ENCODE peak calls at places on chromosomes 3 and 15, in four cellular contexts. One of them, this sample, is unnamed.

GRCh38 chr3:139355502-139355901 is 11.7 kb downstream of the MRPS22 start:
- DNase-seq in cardiac muscle cell: peak
- DNase-seq in brain microvascular endothelial cell: no peak
- DNase-seq in cardiac fibroblast: peak
- DNase-seq in this sample: peak

GRCh38 chr3:177602601-177603136 is 405.4 kb upstream of the TBL1XR1 start:
- DNase-seq in cardiac muscle cell: peak
- DNase-seq in brain microvascular endothelial cell: no peak
- DNase-seq in cardiac fibroblast: peak
- DNase-seq in this sample: peak

GRCh38 chr3:125389282-125389681 is 14.2 kb upstream of the ZNF148 start:
- DNase-seq in cardiac muscle cell: no peak
- DNase-seq in brain microvascular endothelial cell: no peak
- DNase-seq in cardiac fibroblast: no peak
- DNase-seq in this sample: no peak

GRCh38 chr15:94670436-94671034 is 439.2 kb downstream of the MCTP2 start:
- DNase-seq in cardiac muscle cell: peak
- DNase-seq in brain microvascular endothelial cell: peak
- DNase-seq in cardiac fibroblast: peak
- DNase-seq in this sample: peak

GRCh38 chr3:179488213-179488612 is 36.9 kb upstream of the GNB4 start:
- DNase-seq in cardiac muscle cell: no peak
- DNase-seq in brain microvascular endothelial cell: no peak
- DNase-seq in cardiac fibroblast: no peak
- DNase-seq in this sample: no peak

GRCh38 chr3:108125550-108126071 is 34.8 kb upstream of the CD47 start:
- DNase-seq in cardiac muscle cell: no peak
- DNase-seq in brain microvascular endothelial cell: no peak
- DNase-seq in cardiac fibroblast: no peak
- DNase-seq in this sample: no peak

GRCh38 chr3:161266731-161267150 is 45.6 kb downstream of the NMD3 start:
- DNase-seq in cardiac muscle cell: peak
- DNase-seq in brain microvascular endothelial cell: peak
- DNase-seq in cardiac fibroblast: peak
- DNase-seq in this sample: peak

GRCh38 chr3:190055773-190056172 is 64.9 kb downstream of the P3H2 start:
- DNase-seq in cardiac muscle cell: no peak
- DNase-seq in brain microvascular endothelial cell: no peak
- DNase-seq in cardiac fibroblast: no peak
- DNase-seq in this sample: no peak

GRCh38 chr3:15300318-15301078 is 31.9 kb downstream of the SH3BP5 start:
- DNase-seq in cardiac muscle cell: peak
- DNase-seq in brain microvascular endothelial cell: no peak
- DNase-seq in cardiac fibroblast: peak
- DNase-seq in this sample: peak

GRCh38 chr15:80560601-80561025 is 134.5 kb upstream of the ABHD17C start:
- DNase-seq in cardiac muscle cell: peak
- DNase-seq in brain microvascular endothelial cell: peak
- DNase-seq in cardiac fibroblast: no peak
- DNase-seq in this sample: peak

GRCh38 chr15:80558631-80559319 is 136.3 kb upstream of the ABHD17C start:
- DNase-seq in cardiac muscle cell: no peak
- DNase-seq in brain microvascular endothelial cell: no peak
- DNase-seq in cardiac fibroblast: no peak
- DNase-seq in this sample: peak

GRCh38 chr15:80561500-80561899 is 133.6 kb upstream of the ABHD17C start:
- DNase-seq in cardiac muscle cell: peak
- DNase-seq in brain microvascular endothelial cell: no peak
- DNase-seq in cardiac fibroblast: peak
- DNase-seq in this sample: peak

GRCh38 chr15:80559320-80559693 is 135.8 kb upstream of the ABHD17C start:
- DNase-seq in cardiac muscle cell: no peak
- DNase-seq in brain microvascular endothelial cell: no peak
- DNase-seq in cardiac fibroblast: no peak
- DNase-seq in this sample: peak

DNA sequence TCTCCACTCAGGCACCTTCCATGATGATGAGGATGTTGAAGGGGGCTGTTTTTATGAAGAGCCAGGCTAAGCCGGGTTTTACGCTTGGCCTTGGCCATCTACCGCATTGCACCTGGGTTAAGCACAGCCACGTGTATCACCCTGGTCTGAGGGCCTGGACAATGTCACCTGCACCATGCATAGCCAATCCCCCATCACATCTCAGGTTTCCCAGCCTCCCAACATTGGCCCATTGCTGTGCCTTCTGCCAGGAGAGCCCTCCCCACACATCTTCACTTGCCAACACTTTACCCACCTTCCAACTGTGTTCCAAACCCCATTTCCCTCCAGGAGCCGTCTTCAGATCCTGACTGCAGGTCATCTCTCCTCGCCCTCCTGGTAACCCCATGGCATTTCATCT is 135.3 kb upstream of the ABHD17C start:
- DNase-seq in cardiac muscle cell: no peak
- DNase-seq in brain microvascular endothelial cell: no peak
- DNase-seq in cardiac fibroblast: no peak
- DNase-seq in this sample: no peak
- H3K4me3 ChIP-seq in cardiac muscle cell: no peak
- H3K4me3 ChIP-seq in brain microvascular endothelial cell: no peak
- H3K4me3 ChIP-seq in cardiac fibroblast: no peak
- H3K4me3 ChIP-seq in this sample: no peak

GRCh38 chr3:102526865-102527264 is 92.0 kb downstream of the ZPLD1 start:
- DNase-seq in cardiac muscle cell: no peak
- DNase-seq in brain microvascular endothelial cell: no peak
- DNase-seq in cardiac fibroblast: no peak
- DNase-seq in this sample: no peak

GRCh38 chr3:102528727-102529126 is 93.9 kb downstream of the ZPLD1 start:
- DNase-seq in cardiac muscle cell: no peak
- DNase-seq in brain microvascular endothelial cell: no peak
- DNase-seq in cardiac fibroblast: no peak
- DNase-seq in this sample: no peak

GRCh38 chr3:102531686-102532085 is 96.9 kb downstream of the ZPLD1 start:
- DNase-seq in cardiac muscle cell: no peak
- DNase-seq in brain microvascular endothelial cell: no peak
- DNase-seq in cardiac fibroblast: no peak
- DNase-seq in this sample: no peak

GRCh38 chr3:102530443-102531195 is 95.8 kb downstream of the ZPLD1 start:
- DNase-seq in cardiac muscle cell: peak
- DNase-seq in brain microvascular endothelial cell: peak
- DNase-seq in cardiac fibroblast: peak
- DNase-seq in this sample: peak

GRCh38 chr3:102529452-102529851 is 94.6 kb downstream of the ZPLD1 start:
- DNase-seq in cardiac muscle cell: peak
- DNase-seq in brain microvascular endothelial cell: no peak
- DNase-seq in cardiac fibroblast: peak
- DNase-seq in this sample: peak
- TF ChIP-seq CTCF in cardiac muscle cell: peak
- TF ChIP-seq CTCF in brain microvascular endothelial cell: peak
- TF ChIP-seq CTCF in cardiac fibroblast: peak
- TF ChIP-seq CTCF in this sample: peak

GRCh38 chr3:172070269-172070668 is 30.9 kb downstream of the FNDC3B start:
- DNase-seq in cardiac muscle cell: peak
- DNase-seq in brain microvascular endothelial cell: no peak
- DNase-seq in cardiac fibroblast: no peak
- DNase-seq in this sample: peak

GRCh38 chr3:172072543-172072942 is 33.2 kb downstream of the FNDC3B start:
- DNase-seq in cardiac muscle cell: no peak
- DNase-seq in brain microvascular endothelial cell: no peak
- DNase-seq in cardiac fibroblast: no peak
- DNase-seq in this sample: no peak

GRCh38 chr3:172071780-172072179 is 32.4 kb downstream of the FNDC3B start:
- DNase-seq in cardiac muscle cell: peak
- DNase-seq in brain microvascular endothelial cell: no peak
- DNase-seq in cardiac fibroblast: peak
- DNase-seq in this sample: peak

GRCh38 chr3:172069473-172069872 is 30.1 kb downstream of the FNDC3B start:
- DNase-seq in cardiac muscle cell: no peak
- DNase-seq in brain microvascular endothelial cell: no peak
- DNase-seq in cardiac fibroblast: no peak
- DNase-seq in this sample: no peak

DNA sequence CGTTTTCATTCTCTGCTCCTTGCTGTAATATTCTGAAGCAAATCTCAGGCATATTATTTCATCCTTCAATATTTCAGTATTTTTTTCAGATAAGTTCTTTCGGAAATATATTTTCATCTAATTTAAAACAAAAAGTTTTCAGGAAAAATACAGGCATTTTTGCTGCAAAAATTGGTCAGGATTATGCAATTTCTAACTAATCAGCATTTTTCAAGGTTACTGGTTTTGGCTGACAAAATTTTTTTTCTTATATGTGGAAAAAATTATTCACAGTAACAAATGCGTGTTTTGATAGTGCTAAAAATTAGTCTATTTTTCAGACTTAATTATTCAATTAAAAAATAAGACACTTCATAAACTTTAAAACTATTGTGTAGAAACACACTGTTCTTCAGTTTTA is 31.4 kb downstream of the FNDC3B start:
- DNase-seq in cardiac muscle cell: no peak
- DNase-seq in brain microvascular endothelial cell: no peak
- DNase-seq in cardiac fibroblast: no peak
- DNase-seq in this sample: no peak
- H3K4me3 ChIP-seq in cardiac muscle cell: no peak
- H3K4me3 ChIP-seq in brain microvascular endothelial cell: no peak
- H3K4me3 ChIP-seq in cardiac fibroblast: no peak
- H3K4me3 ChIP-seq in this sample: no peak

DNA sequence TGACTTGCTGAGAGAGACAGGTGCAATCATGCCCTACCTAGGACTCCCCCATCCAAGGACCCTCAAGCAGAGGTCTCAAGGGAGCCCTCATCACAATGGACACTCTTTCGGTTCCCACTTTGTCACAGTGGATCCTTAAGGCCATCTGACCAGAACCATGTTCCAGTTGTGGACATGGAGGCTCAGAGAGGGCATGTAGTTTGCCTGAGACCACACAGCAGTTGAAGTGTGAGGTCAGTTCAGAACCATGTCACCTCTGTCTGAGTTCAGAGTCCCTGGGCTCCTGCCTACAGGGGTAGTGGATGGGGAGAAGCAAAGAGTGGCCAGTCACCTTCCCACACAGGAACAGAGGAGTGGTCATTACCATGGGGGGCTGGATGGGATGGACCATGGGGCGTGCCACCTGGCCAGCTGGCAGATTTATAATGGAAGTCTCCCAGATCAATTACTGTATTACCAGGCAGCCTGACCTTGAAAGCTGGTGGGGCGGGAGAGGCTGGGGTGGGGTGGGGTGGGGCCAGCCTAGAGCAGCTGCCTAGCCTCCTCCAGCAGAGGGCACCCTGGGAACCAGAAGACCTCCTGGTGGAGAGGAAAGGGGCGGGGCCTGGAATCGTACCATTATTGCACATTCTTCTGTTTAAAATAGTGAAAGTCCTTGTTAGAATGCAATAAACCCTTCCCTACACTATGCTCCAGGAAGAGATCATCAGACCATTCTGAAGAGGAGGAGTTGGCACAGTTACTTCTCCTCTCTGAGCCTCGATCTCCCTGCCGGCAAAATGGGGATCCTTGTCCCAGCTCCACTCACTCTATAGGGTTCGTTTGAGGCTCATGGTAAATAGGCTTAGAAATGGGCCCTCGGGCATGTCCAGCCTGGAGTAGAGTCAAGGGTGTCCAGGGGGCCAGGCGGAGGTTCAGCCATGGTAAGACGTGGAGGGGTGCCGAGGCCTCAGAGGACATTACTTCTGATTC is 26.9 kb upstream of the LINGO1 start:
- DNase-seq in cardiac muscle cell: peak
- DNase-seq in brain microvascular endothelial cell: peak
- DNase-seq in cardiac fibroblast: peak
- DNase-seq in this sample: peak
- TF ChIP-seq CTCF in cardiac muscle cell: peak
- TF ChIP-seq CTCF in brain microvascular endothelial cell: peak
- TF ChIP-seq CTCF in cardiac fibroblast: peak
- TF ChIP-seq CTCF in this sample: peak

DNA sequence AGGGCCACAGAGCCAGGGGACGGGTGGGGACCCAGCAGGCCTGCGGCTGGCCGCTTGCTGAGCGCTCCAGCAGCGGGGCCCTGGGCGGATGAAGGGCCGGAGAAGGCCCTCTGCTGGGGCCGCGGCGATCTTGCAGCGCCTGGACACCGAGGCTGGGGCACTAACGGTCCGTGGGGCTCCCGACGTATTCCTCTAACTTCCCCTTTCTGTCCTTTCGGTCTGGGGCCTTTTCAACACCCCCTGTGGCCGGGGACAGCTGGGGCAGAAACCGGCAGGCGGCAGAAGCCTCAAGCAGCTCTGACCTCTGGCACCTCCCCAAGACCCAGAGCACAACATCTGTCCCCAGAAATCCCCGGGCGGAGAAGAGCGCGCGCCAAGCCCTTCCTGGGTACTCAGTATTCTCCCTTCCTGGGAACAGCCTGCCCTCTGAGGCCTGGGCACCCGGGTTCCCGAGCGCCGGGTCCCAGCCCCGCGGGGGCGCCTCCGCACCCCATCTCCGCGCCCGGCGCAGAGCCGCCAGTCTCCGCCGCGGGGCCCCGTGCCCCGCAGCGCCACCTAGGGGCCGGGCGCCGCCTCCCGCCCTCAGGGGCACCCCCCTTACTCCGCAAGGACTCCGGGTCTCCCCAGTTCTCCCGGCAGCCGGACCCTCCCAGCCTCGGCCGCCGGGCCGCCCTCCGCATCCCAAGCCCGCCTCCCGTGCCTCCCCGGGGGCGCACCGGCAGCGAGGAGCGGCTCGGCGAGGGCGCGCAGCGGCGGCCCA is 587 bp upstream of the SLCO3A1 start:
- DNase-seq in cardiac muscle cell: peak
- DNase-seq in brain microvascular endothelial cell: peak
- DNase-seq in cardiac fibroblast: peak
- DNase-seq in this sample: peak
- H3K4me3 ChIP-seq in cardiac muscle cell: peak
- H3K4me3 ChIP-seq in brain microvascular endothelial cell: peak
- H3K4me3 ChIP-seq in cardiac fibroblast: peak
- H3K4me3 ChIP-seq in this sample: peak